ENCODE peak calls at places on chromosomes 11 and 22, in ten cellular contexts. B, D, V, A, K, Y, F, L, P and Q are unnamed samples.

GRCh38 chr22:45987462-45987861 is 10.5 kb upstream of the WNT7B start:
- DNase-seq in B (no peak), D (no peak), V (no peak), A (no peak), K (no peak), Y (no peak), F (no peak), L (no peak), P (no peak), Q (no peak)

GRCh38 chr11:26556582-26556981 is 15.5 kb downstream of the MUC15 start:
- DNase-seq in B (no peak), D (no peak), V (no peak), A (no peak), K (no peak), Y (no peak), F (no peak), L (no peak), P (no peak), Q (no peak)

GRCh38 chr22:49862408-49862776 is 8.7 kb downstream of the ZBED4 start:
- DNase-seq in B (no peak), D (no peak), V (no peak), A (no peak), K (peak; percentile 42), Y (no peak), F (no peak), L (no peak), P (no peak), Q (no peak)

GRCh38 chr22:25566812-25567211 is 2.3 kb downstream of the GRK3 start:
- DNase-seq in B (no peak), D (no peak), V (no peak), A (no peak), K (no peak), Y (no peak), F (no peak), L (no peak), P (no peak), Q (no peak)

GRCh38 chr11:119361056-119361787 is 14.7 kb upstream of the MFRP start:
- DNase-seq in B (no peak), D (peak; percentile 95), V (peak; percentile 74), A (peak; percentile 37), K (peak; percentile 93), Y (no peak), F (peak; percentile 97), L (no peak), P (peak; percentile 37), Q (no peak)

GRCh38 chr22:20604092-20604747 is 96.8 kb downstream of the MED15 start:
- DNase-seq in B (no peak), D (no peak), V (no peak), A (peak; percentile 21), K (no peak), Y (no peak), F (no peak), L (no peak), P (no peak), Q (no peak)

GRCh38 chr11:94837317-94837716 is 69.2 kb downstream of the AMOTL1 start:
- DNase-seq in B (no peak), D (no peak), V (no peak), A (no peak), K (no peak), Y (no peak), F (no peak), L (no peak), P (no peak), Q (no peak)

GRCh38 chr11:93832780-93833179 is 17.6 kb downstream of the VSTM5 start:
- DNase-seq in B (no peak), D (no peak), V (no peak), A (no peak), K (no peak), Y (no peak), F (no peak), L (no peak), P (no peak), Q (no peak)

GRCh38 chr11:77401486-77402217 is 72.2 kb downstream of the PAK1 start:
- DNase-seq in B (no peak), D (no peak), V (no peak), A (no peak), K (no peak), Y (no peak), F (peak; percentile 30), L (no peak), P (no peak), Q (no peak)

GRCh38 chr22:47575291-47575690 is 812.8 kb downstream of the TBC1D22A start:
- DNase-seq in B (no peak), D (no peak), V (no peak), A (no peak), K (no peak), Y (no peak), F (no peak), L (no peak), P (no peak), Q (no peak)

GRCh38 chr11:108975641-108976071 is 310.8 kb downstream of the DDX10 start:
- DNase-seq in B (no peak), D (no peak), V (no peak), A (no peak), K (no peak), Y (no peak), F (no peak), L (no peak), P (no peak), Q (peak; percentile 31)

GRCh38 chr11:19073454-19074415 is 13.2 kb upstream of the MRGPRX2 start:
- DNase-seq in B (no peak), D (no peak), V (no peak), A (no peak), K (no peak), Y (no peak), F (no peak), L (no peak), P (no peak), Q (no peak)

GRCh38 chr11:62501432-62501891 is 45.1 kb downstream of the AHNAK start:
- DNase-seq in B (no peak), D (no peak), V (no peak), A (no peak), K (no peak), Y (no peak), F (no peak), L (no peak), P (peak; percentile 58), Q (no peak)

GRCh38 chr22:38549106-38549884 is 20.7 kb downstream of the DMC1 start:
- DNase-seq in B (no peak), D (no peak), V (no peak), A (no peak), K (no peak), Y (no peak), F (peak; percentile 75), L (no peak), P (no peak), Q (no peak)

GRCh38 chr11:76147106-76147735 is 59.1 kb downstream of the WNT11 start:
- DNase-seq in B (no peak), D (no peak), V (no peak), A (no peak), K (no peak), Y (no peak), F (no peak), L (no peak), P (no peak), Q (no peak)

GRCh38 chr11:105524286-105524685 is 85.6 kb upstream of the GRIA4 start:
- DNase-seq in B (no peak), D (no peak), V (no peak), A (no peak), K (no peak), Y (no peak), F (peak; percentile 20), L (no peak), P (no peak), Q (no peak)

GRCh38 chr11:43931717-43932039 is 10.8 kb upstream of the C11orf96 start:
- DNase-seq in B (no peak), D (no peak), V (no peak), A (no peak), K (no peak), Y (no peak), F (no peak), L (no peak), P (no peak), Q (no peak)
- TF ChIP-seq CTCF in B (no peak), D (no peak), V (no peak), A (no peak), K (peak; percentile 27), Y (no peak), F (no peak), L (no peak), P (no peak), Q (no peak)

GRCh38 chr22:43826142-43827093 is 14.3 kb upstream of the EFCAB6 start:
- DNase-seq in B (no peak), D (peak; percentile 71), V (peak; percentile 39), A (no peak), K (peak; percentile 39), Y (no peak), F (peak; percentile 62), L (no peak), P (peak; percentile 86), Q (no peak)
- TF ChIP-seq CTCF in B (no peak), D (peak; percentile 34), V (no peak), A (peak; percentile 30), K (no peak), Y (no peak), F (peak; percentile 73), L (no peak), P (peak; percentile 27), Q (no peak)

DNA sequence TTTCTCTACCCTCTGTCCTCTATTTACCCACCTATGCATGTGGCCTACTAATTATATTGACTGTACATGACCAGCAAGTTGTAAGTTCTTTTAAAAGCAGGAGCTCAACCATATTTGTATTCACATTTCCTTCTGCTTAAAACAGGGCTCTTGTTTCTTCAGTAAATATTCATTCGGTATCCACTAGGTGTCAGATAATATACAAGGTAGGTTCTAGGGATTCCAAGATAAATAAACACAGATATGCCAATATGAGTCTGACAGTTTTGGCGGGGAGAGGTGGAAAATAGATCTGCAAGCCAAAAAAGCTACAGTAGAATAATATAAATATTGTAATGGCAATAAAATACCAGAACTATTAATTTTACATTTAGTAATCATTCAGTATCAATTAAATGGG is 15.3 kb upstream of the RAB30 start:
- DNase-seq in B (no peak), D (peak; percentile 28), V (peak; percentile 30), A (no peak), K (no peak), Y (no peak), F (peak; percentile 62), L (no peak), P (peak; percentile 6), Q (no peak)
- TF ChIP-seq CTCF in B (no peak), D (peak; percentile 7), V (no peak), A (no peak), K (no peak), Y (no peak), F (peak; percentile 69), L (no peak), P (no peak), Q (peak; percentile 22)

DNA sequence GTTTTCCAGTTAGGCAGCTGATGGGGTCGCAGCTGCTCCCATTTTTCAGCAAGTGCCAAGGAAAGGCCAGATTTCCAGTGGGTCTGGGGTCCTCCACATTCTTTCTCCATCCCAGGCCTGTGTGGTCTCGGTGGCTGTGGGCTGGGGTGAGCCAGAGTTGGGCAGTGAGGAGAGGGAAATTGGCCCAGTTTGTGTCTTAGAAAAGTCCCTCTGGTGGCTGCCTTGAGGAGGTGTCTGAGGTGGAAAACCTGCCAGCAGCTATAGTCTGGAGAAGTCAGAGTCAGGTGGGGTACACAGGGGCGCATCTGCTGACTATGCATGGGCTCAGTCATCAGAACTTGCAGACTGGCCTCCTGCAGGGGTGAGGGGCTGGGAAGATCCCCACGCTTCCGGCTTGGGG is 30.5 kb downstream of the MRGPRD start:
- DNase-seq in B (no peak), D (peak; percentile 17), V (peak; percentile 30), A (no peak), K (no peak), Y (peak; percentile 31), F (peak; percentile 53), L (no peak), P (peak; percentile 10), Q (no peak)
- TF ChIP-seq CTCF in B (peak; percentile 51), D (peak; percentile 31), V (peak; percentile 57), A (no peak), K (no peak), Y (peak; percentile 50), F (peak; percentile 64), L (no peak), P (peak; percentile 46), Q (peak; percentile 25)